ENCODE peak calls at places on chromosomes 16 and 17, in nine cellular contexts. G is IMR-90, M is A673, A is choroid plexus epithelial cell, B is H1, R is fibroblast of pulmonary artery, J is AG04449, P is upper lobe of left lung, V is mucosa of descending colon. S is an unnamed sample.

GRCh38 chr16:376817-377418 is 4.9 kb downstream of the PGAP6 start:
- DNase-seq in G (no peak), M (no peak), A (no peak), B (no peak), R (no peak), J (no peak), P (no peak), V (no peak), S (no peak)

GRCh38 chr17:72123964-72124791 is 3.4 kb downstream of the SOX9 start:
- DNase-seq in G (no peak), M (no peak), A (no peak), B (no peak), R (peak), J (no peak), P (no peak), V (no peak), S (no peak)

GRCh38 chr17:43917348-43918025 is 10.2 kb upstream of the MPP2 start:
- DNase-seq in G (peak), M (no peak), A (peak), B (no peak), R (peak), J (no peak), P (peak), V (peak), S (peak)

GRCh38 chr16:80656731-80657150 is 115.9 kb downstream of the DYNLRB2 start:
- DNase-seq in G (no peak), M (no peak), A (no peak), B (no peak), R (no peak), J (no peak), P (no peak), V (no peak), S (peak)

GRCh38 chr16:9279661-9280060 is 188.2 kb downstream of the HAPSTR1 start:
- DNase-seq in G (no peak), M (no peak), A (no peak), B (no peak), R (no peak), J (no peak), P (no peak), V (no peak), S (no peak)

GRCh38 chr17:67959510-67959909 is 36.8 kb downstream of the C17orf58 start:
- DNase-seq in G (no peak), M (no peak), A (no peak), B (no peak), R (no peak), J (no peak), P (no peak), V (no peak), S (peak)

GRCh38 chr16:19130852-19131808 is 17.4 kb downstream of the ITPRIPL2 start:
- DNase-seq in G (peak), M (peak), A (peak), B (no peak), R (peak), J (no peak), P (peak), V (no peak), S (peak)

GRCh38 chr17:44097110-44097810 is 26.2 kb downstream of the HDAC5 start:
- DNase-seq in G (peak), M (no peak), A (peak), B (no peak), R (peak), J (no peak), P (no peak), V (no peak), S (no peak)

GRCh38 chr16:77531741-77532140 is 96.9 kb upstream of the ADAMTS18 start:
- DNase-seq in G (peak), M (no peak), A (peak), B (no peak), R (peak), J (peak), P (no peak), V (no peak), S (peak)

GRCh38 chr17:50914510-50914849 is 48.3 kb upstream of the TOB1 start:
- DNase-seq in G (no peak), M (no peak), A (no peak), B (no peak), R (no peak), J (no peak), P (no peak), V (no peak), S (no peak)

GRCh38 chr17:68290268-68290954 is 516 bp downstream of the SLC16A6 start:
- DNase-seq in G (no peak), M (peak), A (peak), B (no peak), R (no peak), J (no peak), P (peak), V (peak), S (peak)

GRCh38 chr16:30437511-30438046 is 7.7 kb upstream of the DCTPP1 start:
- DNase-seq in G (no peak), M (no peak), A (no peak), B (no peak), R (no peak), J (no peak), P (peak), V (no peak), S (peak)

GRCh38 chr17:61510237-61510636 is 58.0 kb downstream of the TBX4 start:
- DNase-seq in G (no peak), M (no peak), A (no peak), B (no peak), R (no peak), J (no peak), P (no peak), V (no peak), S (no peak)

GRCh38 chr17:48548687-48549621 is 4.0 kb upstream of the HOXB2 start:
- DNase-seq in G (peak), M (no peak), A (no peak), B (no peak), R (no peak), J (no peak), P (no peak), V (no peak), S (no peak)

GRCh38 chr17:63930951-63931575 is 1.1 kb downstream of the CD79B start:
- DNase-seq in G (no peak), M (no peak), A (no peak), B (no peak), R (no peak), J (no peak), P (peak), V (peak), S (no peak)

GRCh38 chr16:49347476-49347875 is 26.1 kb upstream of the C16orf78 start:
- DNase-seq in G (no peak), M (no peak), A (no peak), B (no peak), R (no peak), J (no peak), P (no peak), V (no peak), S (no peak)

GRCh38 chr17:75684249-75684648 is 17.1 kb downstream of the SAP30BP start:
- DNase-seq in G (peak), M (no peak), A (no peak), B (no peak), R (no peak), J (no peak), P (no peak), V (no peak), S (peak)

GRCh38 chr16:83781-84615 is 6.0 kb downstream of the MPG start:
- DNase-seq in G (peak), M (no peak), A (peak), B (no peak), R (peak), J (no peak), P (no peak), V (no peak), S (no peak)

GRCh38 chr17:28380572-28380907 is 9.0 kb downstream of the SARM1 start:
- DNase-seq in G (no peak), M (no peak), A (no peak), B (no peak), R (no peak), J (no peak), P (peak), V (no peak), S (no peak)

GRCh38 chr16:30186782-30187555 is 3.6 kb downstream of the CORO1A start:
- DNase-seq in G (no peak), M (peak), A (peak), B (no peak), R (peak), J (no peak), P (peak), V (peak), S (peak)

GRCh38 chr17:66689192-66689591 is 145.7 kb upstream of the CACNG5 start:
- DNase-seq in G (no peak), M (no peak), A (no peak), B (no peak), R (no peak), J (no peak), P (no peak), V (no peak), S (no peak)

GRCh38 chr16:3934491-3935185 is 54.1 kb upstream of the CREBBP start:
- DNase-seq in G (no peak), M (no peak), A (no peak), B (no peak), R (no peak), J (no peak), P (no peak), V (no peak), S (no peak)

GRCh38 chr17:56674401-56674925 is 81.0 kb downstream of the NOG start:
- DNase-seq in G (no peak), M (no peak), A (no peak), B (no peak), R (no peak), J (no peak), P (no peak), V (no peak), S (no peak)

GRCh38 chr17:50165867-50166517 is at the start of gene SGCA:
- DNase-seq in G (no peak), M (no peak), A (no peak), B (no peak), R (no peak), J (no peak), P (no peak), V (peak), S (no peak)

GRCh38 chr16:57422026-57422944 is 17.7 kb downstream of the CCL17 start:
- DNase-seq in G (peak), M (peak), A (peak), B (no peak), R (peak), J (peak), P (no peak), V (no peak), S (peak)

GRCh38 chr16:56919099-56919800 is 12.7 kb upstream of the HERPUD1 start:
- DNase-seq in G (no peak), M (no peak), A (no peak), B (no peak), R (no peak), J (no peak), P (no peak), V (no peak), S (peak)

GRCh38 chr16:21663889-21664647 is at the start of gene OTOA:
- DNase-seq in G (no peak), M (no peak), A (no peak), B (peak), R (no peak), J (no peak), P (no peak), V (no peak), S (peak)

GRCh38 chr16:2507052-2507678 is 6.6 kb upstream of the ATP6V0C start:
- DNase-seq in G (no peak), M (no peak), A (no peak), B (no peak), R (no peak), J (no peak), P (peak), V (peak), S (no peak)

GRCh38 chr16:77585852-77586251 is 136.5 kb upstream of the NUDT7 start:
- DNase-seq in G (peak), M (peak), A (peak), B (no peak), R (peak), J (no peak), P (no peak), V (no peak), S (no peak)

GRCh38 chr17:50218071-50218759 is 16.8 kb upstream of the COL1A1 start:
- DNase-seq in G (peak), M (no peak), A (peak), B (no peak), R (peak), J (no peak), P (no peak), V (no peak), S (no peak)

GRCh38 chr17:33233855-33234228 is 59.3 kb downstream of the ASIC2 start:
- DNase-seq in G (no peak), M (no peak), A (no peak), B (no peak), R (no peak), J (no peak), P (no peak), V (no peak), S (no peak)

GRCh38 chr16:52630711-52631110 is 83.8 kb upstream of the TOX3 start:
- DNase-seq in G (no peak), M (no peak), A (no peak), B (no peak), R (no peak), J (no peak), P (no peak), V (no peak), S (no peak)

GRCh38 chr16:29658693-29659092 is 4.4 kb upstream of the SPN start:
- DNase-seq in G (no peak), M (no peak), A (no peak), B (no peak), R (no peak), J (no peak), P (no peak), V (no peak), S (no peak)

GRCh38 chr16:4114257-4115208 is 1.7 kb downstream of the ADCY9 start:
- DNase-seq in G (no peak), M (no peak), A (no peak), B (no peak), R (no peak), J (no peak), P (no peak), V (no peak), S (no peak)

GRCh38 chr16:2964416-2965223 is 545 bp downstream of the KREMEN2 start:
- DNase-seq in G (no peak), M (peak), A (no peak), B (no peak), R (no peak), J (no peak), P (no peak), V (peak), S (peak)

GRCh38 chr16:72649254-72649944 is 398.5 kb downstream of the ZFHX3 start:
- DNase-seq in G (no peak), M (no peak), A (no peak), B (no peak), R (no peak), J (no peak), P (no peak), V (no peak), S (no peak)

GRCh38 chr17:82391496-82392066 is 20.0 kb downstream of the UTS2R start:
- DNase-seq in G (no peak), M (no peak), A (no peak), B (no peak), R (no peak), J (no peak), P (no peak), V (peak), S (no peak)

GRCh38 chr16:56682703-56683397 is 580 bp downstream of the MT1X start:
- DNase-seq in G (no peak), M (no peak), A (no peak), B (no peak), R (no peak), J (no peak), P (no peak), V (no peak), S (no peak)

GRCh38 chr17:39639043-39639442 is 2.1 kb downstream of the STARD3 start:
- DNase-seq in G (no peak), M (no peak), A (no peak), B (no peak), R (no peak), J (no peak), P (no peak), V (no peak), S (no peak)

GRCh38 chr17:39636587-39636926 is 387 bp upstream of the STARD3 start:
- DNase-seq in G (no peak), M (no peak), A (no peak), B (no peak), R (no peak), J (no peak), P (no peak), V (no peak), S (no peak)

GRCh38 chr17:39639566-39640458 is 2.9 kb downstream of the STARD3 start:
- DNase-seq in G (no peak), M (no peak), A (peak), B (no peak), R (no peak), J (no peak), P (no peak), V (no peak), S (no peak)

GRCh38 chr17:39636927-39637736 is at the start of gene STARD3:
- DNase-seq in G (peak), M (peak), A (peak), B (no peak), R (peak), J (peak), P (peak), V (peak), S (peak)

DNA sequence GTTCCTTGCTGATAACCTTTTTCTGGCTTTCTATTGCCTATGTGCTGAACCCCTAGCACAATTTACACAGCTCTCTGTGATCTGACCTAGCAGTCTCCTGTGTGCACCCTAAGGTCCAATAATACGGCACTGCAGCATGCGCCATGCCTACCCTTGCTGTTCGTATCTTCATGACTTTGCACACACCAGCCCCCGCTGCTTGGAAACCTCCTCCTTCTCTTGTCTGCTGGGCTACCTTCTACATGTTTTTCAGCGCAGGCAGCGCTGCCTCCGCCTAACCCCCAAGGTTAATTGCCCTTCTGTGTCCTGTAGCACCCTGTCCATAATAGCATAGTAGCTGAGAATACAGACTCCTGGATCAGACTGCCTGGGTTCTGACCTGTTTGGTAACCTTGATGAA is 1.4 kb downstream of the STARD3 start:
- DNase-seq in G (no peak), M (no peak), A (no peak), B (no peak), R (no peak), J (no peak), P (no peak), V (no peak), S (no peak)
- H3K4me3 ChIP-seq in G (peak), M (peak), A (peak), B (no peak), R (peak), J (peak), P (peak), V (no peak), S (peak)

DNA sequence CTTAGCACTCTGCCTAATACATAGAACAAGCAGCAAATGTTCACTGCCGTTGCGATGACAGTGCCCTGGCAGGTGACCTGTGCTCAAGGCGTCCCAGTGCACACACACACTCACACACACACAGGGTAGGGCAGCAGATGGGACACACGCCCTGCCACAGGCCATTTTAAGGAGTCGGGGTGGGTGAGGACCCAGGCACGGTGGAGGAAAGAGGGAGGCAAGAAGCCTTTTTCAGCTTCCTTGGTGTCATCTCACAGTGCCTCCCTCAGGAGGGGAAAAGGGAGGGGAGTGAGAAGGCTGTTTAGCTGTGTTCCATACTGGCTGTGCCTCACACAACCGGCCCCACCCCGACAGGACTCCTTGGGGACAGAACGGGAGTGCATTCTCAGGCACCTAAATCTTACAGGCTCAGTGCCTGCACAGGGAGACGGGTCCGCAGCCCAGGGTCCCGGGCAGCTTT is 1.5 kb downstream of the PITPNM3 start:
- DNase-seq in G (no peak), M (no peak), A (no peak), B (no peak), R (no peak), J (no peak), P (no peak), V (peak), S (no peak)
- H3K4me3 ChIP-seq in G (peak), M (no peak), A (peak), B (peak), R (no peak), J (no peak), P (peak), V (no peak), S (no peak)

DNA sequence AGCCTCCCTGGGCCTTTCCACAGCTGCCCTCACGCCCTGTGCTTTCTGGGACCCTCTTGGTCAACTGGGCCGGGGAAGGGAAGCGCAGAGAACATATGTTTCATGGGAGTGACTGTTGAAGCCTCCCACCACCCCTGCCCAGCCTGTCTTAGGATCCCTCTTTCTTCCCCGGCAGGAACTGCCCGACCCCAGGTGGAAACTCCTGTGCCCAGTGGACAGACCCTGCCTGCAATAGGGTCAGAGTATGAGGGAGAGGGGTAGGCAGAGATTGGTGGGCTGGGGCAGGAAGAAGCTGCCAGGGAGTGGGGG is 10.5 kb downstream of the HEXIM2 start:
- DNase-seq in G (no peak), M (no peak), A (no peak), B (no peak), R (no peak), J (no peak), P (no peak), V (no peak), S (no peak)
- H3K4me3 ChIP-seq in G (no peak), M (no peak), A (no peak), B (peak), R (no peak), J (peak), P (peak), V (no peak), S (no peak)

GRCh38 chr17:10727192-10727591 is 2.6 kb downstream of the TMEM220 start:
- DNase-seq in G (no peak), M (no peak), A (no peak), B (no peak), R (no peak), J (no peak), P (no peak), V (no peak), S (no peak)

GRCh38 chr17:10728331-10728730 is 1.5 kb downstream of the TMEM220 start:
- DNase-seq in G (no peak), M (no peak), A (no peak), B (no peak), R (no peak), J (no peak), P (no peak), V (no peak), S (no peak)

GRCh38 chr17:10733666-10734065 is 3.8 kb upstream of the TMEM220 start:
- DNase-seq in G (no peak), M (no peak), A (no peak), B (no peak), R (no peak), J (no peak), P (no peak), V (no peak), S (no peak)

GRCh38 chr17:10730956-10731879 is 1.4 kb upstream of the TMEM220 start:
- DNase-seq in G (no peak), M (no peak), A (no peak), B (no peak), R (no peak), J (no peak), P (no peak), V (peak), S (no peak)

DNA sequence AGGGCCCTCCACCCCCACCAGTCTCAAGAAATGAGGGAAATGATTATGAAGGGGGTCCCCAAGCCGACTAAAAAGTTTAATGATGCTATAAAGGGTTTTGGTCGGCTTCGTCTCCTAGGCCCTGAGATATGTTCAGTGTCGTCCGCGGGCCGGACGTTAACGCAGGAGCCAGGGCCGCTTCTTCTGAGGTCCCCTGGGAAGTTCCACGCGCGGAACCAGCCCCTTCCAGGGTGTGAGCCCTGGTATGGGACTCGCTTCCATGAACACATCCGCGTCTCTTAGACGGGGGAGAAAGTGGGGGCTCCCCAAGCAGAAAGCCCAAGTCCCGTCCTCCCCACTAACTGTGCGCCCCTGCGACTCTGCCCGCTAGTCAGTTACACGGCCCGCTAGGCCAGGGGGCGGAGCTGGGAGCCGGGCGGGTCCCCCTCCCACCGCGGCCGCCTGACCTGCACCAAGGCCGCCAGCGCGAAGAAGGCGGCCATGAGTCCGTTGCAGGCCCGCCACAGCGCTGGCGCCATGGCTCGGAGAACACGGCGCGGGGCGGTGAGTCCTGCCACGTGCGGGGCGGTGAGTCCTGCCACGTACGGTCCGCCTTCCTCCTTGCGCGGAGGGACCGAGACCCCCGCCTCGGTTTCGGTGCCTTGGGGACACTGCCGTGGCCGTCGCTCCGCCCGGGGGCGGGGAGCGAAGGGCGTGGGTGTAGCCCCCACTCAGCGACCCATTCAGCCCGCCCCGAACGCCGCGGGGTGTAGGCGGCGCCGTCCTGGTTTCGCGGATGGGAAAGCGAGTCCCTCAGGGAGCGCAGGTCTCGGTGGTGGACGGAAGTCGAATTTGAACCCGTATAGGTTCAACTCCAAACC is at the start of gene TMEM220:
- DNase-seq in G (peak), M (peak), A (peak), B (peak), R (peak), J (no peak), P (peak), V (peak), S (peak)
- H3K4me3 ChIP-seq in G (peak), M (peak), A (peak), B (peak), R (peak), J (peak), P (peak), V (peak), S (peak)